ENCODE peak calls at places on chromosomes 4 and X, in nine cellular contexts. One of them, this sample, is unnamed.

GRCh38 chrX:39643533-39643932 is 454.2 kb downstream of the BCOR start:
- DNase-seq in choroid plexus epithelial cell: no peak
- DNase-seq in effector CD4-positive, alpha-beta T cell: no peak
- DNase-seq in T-helper 2 cell: no peak
- DNase-seq in KBM-7: no peak
- DNase-seq in fibroblast of the conjunctiva: no peak
- DNase-seq in endothelial cell: no peak
- DNase-seq in IMR-90: no peak
- DNase-seq in anterior cingulate cortex: no peak
- DNase-seq in this sample: no peak

GRCh38 chr4:47510506-47511143 is 25.6 kb downstream of the ATP10D start:
- DNase-seq in choroid plexus epithelial cell: peak; percentile 62
- DNase-seq in effector CD4-positive, alpha-beta T cell: no peak
- DNase-seq in T-helper 2 cell: no peak
- DNase-seq in KBM-7: peak; percentile 51
- DNase-seq in fibroblast of the conjunctiva: no peak
- DNase-seq in endothelial cell: no peak
- DNase-seq in IMR-90: peak; percentile 43
- DNase-seq in anterior cingulate cortex: no peak
- DNase-seq in this sample: peak; percentile 60

GRCh38 chr4:145681956-145682355 is 2.0 kb downstream of the C4orf51 start:
- DNase-seq in choroid plexus epithelial cell: peak; percentile 9
- DNase-seq in effector CD4-positive, alpha-beta T cell: no peak
- DNase-seq in T-helper 2 cell: no peak
- DNase-seq in KBM-7: no peak
- DNase-seq in fibroblast of the conjunctiva: no peak
- DNase-seq in endothelial cell: no peak
- DNase-seq in IMR-90: peak; percentile 61
- DNase-seq in anterior cingulate cortex: no peak
- DNase-seq in this sample: no peak

GRCh38 chrX:15674514-15674898 is 9.9 kb upstream of the CLTRN start:
- DNase-seq in choroid plexus epithelial cell: peak; percentile 94
- DNase-seq in effector CD4-positive, alpha-beta T cell: peak; percentile 83
- DNase-seq in T-helper 2 cell: peak; percentile 50
- DNase-seq in KBM-7: peak; percentile 94
- DNase-seq in fibroblast of the conjunctiva: peak; percentile 95
- DNase-seq in endothelial cell: peak; percentile 66
- DNase-seq in IMR-90: peak; percentile 96
- DNase-seq in anterior cingulate cortex: peak; percentile 91
- DNase-seq in this sample: no peak

GRCh38 chrX:80648023-80648422 is 161.7 kb downstream of the BRWD3 start:
- DNase-seq in choroid plexus epithelial cell: peak; percentile 27
- DNase-seq in effector CD4-positive, alpha-beta T cell: no peak
- DNase-seq in T-helper 2 cell: no peak
- DNase-seq in KBM-7: peak; percentile 32
- DNase-seq in fibroblast of the conjunctiva: peak; percentile 2
- DNase-seq in endothelial cell: no peak
- DNase-seq in IMR-90: no peak
- DNase-seq in anterior cingulate cortex: no peak
- DNase-seq in this sample: peak; percentile 52

GRCh38 chr4:6470502-6471302 is 1.7 kb downstream of the PPP2R2C start:
- DNase-seq in choroid plexus epithelial cell: peak; percentile 30
- DNase-seq in effector CD4-positive, alpha-beta T cell: no peak
- DNase-seq in T-helper 2 cell: no peak
- DNase-seq in KBM-7: no peak
- DNase-seq in fibroblast of the conjunctiva: no peak
- DNase-seq in endothelial cell: peak; percentile 45
- DNase-seq in IMR-90: peak; percentile 7
- DNase-seq in anterior cingulate cortex: peak; percentile 75
- DNase-seq in this sample: peak; percentile 2

GRCh38 chr4:148539387-148539786 is 97.2 kb upstream of the NR3C2 start:
- DNase-seq in choroid plexus epithelial cell: no peak
- DNase-seq in effector CD4-positive, alpha-beta T cell: no peak
- DNase-seq in T-helper 2 cell: no peak
- DNase-seq in KBM-7: no peak
- DNase-seq in fibroblast of the conjunctiva: no peak
- DNase-seq in endothelial cell: no peak
- DNase-seq in IMR-90: no peak
- DNase-seq in anterior cingulate cortex: no peak
- DNase-seq in this sample: no peak

GRCh38 chr4:57147335-57148060 is 37.3 kb upstream of the IGFBP7 start:
- DNase-seq in choroid plexus epithelial cell: peak; percentile 74
- DNase-seq in effector CD4-positive, alpha-beta T cell: no peak
- DNase-seq in T-helper 2 cell: no peak
- DNase-seq in KBM-7: no peak
- DNase-seq in fibroblast of the conjunctiva: no peak
- DNase-seq in endothelial cell: no peak
- DNase-seq in IMR-90: peak; percentile 75
- DNase-seq in anterior cingulate cortex: no peak
- DNase-seq in this sample: peak; percentile 12

GRCh38 chr4:165031436-165032211 is at the start of gene TRIM60:
- DNase-seq in choroid plexus epithelial cell: no peak
- DNase-seq in effector CD4-positive, alpha-beta T cell: no peak
- DNase-seq in T-helper 2 cell: no peak
- DNase-seq in KBM-7: no peak
- DNase-seq in fibroblast of the conjunctiva: no peak
- DNase-seq in endothelial cell: no peak
- DNase-seq in IMR-90: no peak
- DNase-seq in anterior cingulate cortex: no peak
- DNase-seq in this sample: no peak

GRCh38 chr4:37463033-37463432 is 218.5 kb downstream of the NWD2 start:
- DNase-seq in choroid plexus epithelial cell: no peak
- DNase-seq in effector CD4-positive, alpha-beta T cell: no peak
- DNase-seq in T-helper 2 cell: no peak
- DNase-seq in KBM-7: no peak
- DNase-seq in fibroblast of the conjunctiva: no peak
- DNase-seq in endothelial cell: no peak
- DNase-seq in IMR-90: no peak
- DNase-seq in anterior cingulate cortex: no peak
- DNase-seq in this sample: no peak

GRCh38 chr4:72391281-72391680 is 177.7 kb downstream of the ADAMTS3 start:
- DNase-seq in choroid plexus epithelial cell: no peak
- DNase-seq in effector CD4-positive, alpha-beta T cell: no peak
- DNase-seq in T-helper 2 cell: no peak
- DNase-seq in KBM-7: no peak
- DNase-seq in fibroblast of the conjunctiva: no peak
- DNase-seq in endothelial cell: no peak
- DNase-seq in IMR-90: no peak
- DNase-seq in anterior cingulate cortex: no peak
- DNase-seq in this sample: no peak

GRCh38 chr4:109218288-109218687 is 84.2 kb downstream of the COL25A1 start:
- DNase-seq in choroid plexus epithelial cell: no peak
- DNase-seq in effector CD4-positive, alpha-beta T cell: no peak
- DNase-seq in T-helper 2 cell: no peak
- DNase-seq in KBM-7: no peak
- DNase-seq in fibroblast of the conjunctiva: no peak
- DNase-seq in endothelial cell: no peak
- DNase-seq in IMR-90: no peak
- DNase-seq in anterior cingulate cortex: no peak
- DNase-seq in this sample: no peak

GRCh38 chr4:66506985-66507384 is 836.7 kb upstream of the EPHA5 start:
- DNase-seq in choroid plexus epithelial cell: no peak
- DNase-seq in effector CD4-positive, alpha-beta T cell: no peak
- DNase-seq in T-helper 2 cell: no peak
- DNase-seq in KBM-7: no peak
- DNase-seq in fibroblast of the conjunctiva: no peak
- DNase-seq in endothelial cell: no peak
- DNase-seq in IMR-90: no peak
- DNase-seq in anterior cingulate cortex: no peak
- DNase-seq in this sample: no peak

GRCh38 chr4:134470544-134470943 is 269.0 kb upstream of the PABPC4L start:
- DNase-seq in choroid plexus epithelial cell: peak; percentile 28
- DNase-seq in effector CD4-positive, alpha-beta T cell: no peak
- DNase-seq in T-helper 2 cell: no peak
- DNase-seq in KBM-7: peak; percentile 2
- DNase-seq in fibroblast of the conjunctiva: no peak
- DNase-seq in endothelial cell: peak; percentile 36
- DNase-seq in IMR-90: no peak
- DNase-seq in anterior cingulate cortex: no peak
- DNase-seq in this sample: peak; percentile 58

GRCh38 chr4:113815826-113816225 is 54.3 kb upstream of the CAMK2D start:
- DNase-seq in choroid plexus epithelial cell: no peak
- DNase-seq in effector CD4-positive, alpha-beta T cell: no peak
- DNase-seq in T-helper 2 cell: no peak
- DNase-seq in KBM-7: no peak
- DNase-seq in fibroblast of the conjunctiva: no peak
- DNase-seq in endothelial cell: no peak
- DNase-seq in IMR-90: no peak
- DNase-seq in anterior cingulate cortex: no peak
- DNase-seq in this sample: no peak

This sample was measured in OCI-M1.